ENCODE peak calls at places on chromosome 11, in four cellular contexts. One of them, this sample, is unnamed.

GRCh38 chr11:112174789-112175595 is at the start of gene BCO2:
- DNase-seq in stimulated activated CD4-positive, alpha-beta T cell treated with anti-CD3 and anti-CD28 coated beads, TNF-alpha, amount 100 ng/mL, for 48 hours: peak
- DNase-seq in AG08396: peak
- DNase-seq in EL: peak
- DNase-seq in this sample: peak

GRCh38 chr11:3123761-3124733 is 41.1 kb downstream of the OSBPL5 start:
- DNase-seq in stimulated activated CD4-positive, alpha-beta T cell treated with anti-CD3 and anti-CD28 coated beads, TNF-alpha, amount 100 ng/mL, for 48 hours: no peak
- DNase-seq in AG08396: peak
- DNase-seq in EL: peak
- DNase-seq in this sample: peak

GRCh38 chr11:57978686-57979531 is 44.8 kb upstream of the OR9Q1 start:
- DNase-seq in stimulated activated CD4-positive, alpha-beta T cell treated with anti-CD3 and anti-CD28 coated beads, TNF-alpha, amount 100 ng/mL, for 48 hours: no peak
- DNase-seq in AG08396: peak
- DNase-seq in EL: no peak
- DNase-seq in this sample: no peak

GRCh38 chr11:18491924-18492323 is 34.8 kb downstream of the TSG101 start:
- DNase-seq in stimulated activated CD4-positive, alpha-beta T cell treated with anti-CD3 and anti-CD28 coated beads, TNF-alpha, amount 100 ng/mL, for 48 hours: no peak
- DNase-seq in AG08396: no peak
- DNase-seq in EL: no peak
- DNase-seq in this sample: no peak

GRCh38 chr11:73239111-73239521 is 21.0 kb downstream of the P2RY2 start:
- DNase-seq in stimulated activated CD4-positive, alpha-beta T cell treated with anti-CD3 and anti-CD28 coated beads, TNF-alpha, amount 100 ng/mL, for 48 hours: no peak
- DNase-seq in AG08396: no peak
- DNase-seq in EL: no peak
- DNase-seq in this sample: no peak

GRCh38 chr11:36356201-36356600 is 60.1 kb downstream of the PRR5L start:
- DNase-seq in stimulated activated CD4-positive, alpha-beta T cell treated with anti-CD3 and anti-CD28 coated beads, TNF-alpha, amount 100 ng/mL, for 48 hours: no peak
- DNase-seq in AG08396: no peak
- DNase-seq in EL: peak
- DNase-seq in this sample: no peak

GRCh38 chr11:131841028-131841427 is 470.6 kb downstream of the NTM start:
- DNase-seq in stimulated activated CD4-positive, alpha-beta T cell treated with anti-CD3 and anti-CD28 coated beads, TNF-alpha, amount 100 ng/mL, for 48 hours: no peak
- DNase-seq in AG08396: no peak
- DNase-seq in EL: no peak
- DNase-seq in this sample: no peak

GRCh38 chr11:64868904-64869570 is 9.4 kb downstream of the EHD1 start:
- DNase-seq in stimulated activated CD4-positive, alpha-beta T cell treated with anti-CD3 and anti-CD28 coated beads, TNF-alpha, amount 100 ng/mL, for 48 hours: no peak
- DNase-seq in AG08396: peak
- DNase-seq in EL: peak
- DNase-seq in this sample: peak

GRCh38 chr11:8719260-8720190 is 36.9 kb downstream of the RPL27A start:
- DNase-seq in stimulated activated CD4-positive, alpha-beta T cell treated with anti-CD3 and anti-CD28 coated beads, TNF-alpha, amount 100 ng/mL, for 48 hours: no peak
- DNase-seq in AG08396: peak
- DNase-seq in EL: peak
- DNase-seq in this sample: no peak

GRCh38 chr11:46038529-46038928 is 82.7 kb downstream of the PHF21A start:
- DNase-seq in stimulated activated CD4-positive, alpha-beta T cell treated with anti-CD3 and anti-CD28 coated beads, TNF-alpha, amount 100 ng/mL, for 48 hours: no peak
- DNase-seq in AG08396: no peak
- DNase-seq in EL: no peak
- DNase-seq in this sample: no peak

GRCh38 chr11:94511932-94512781 is at the start of gene C11orf97:
- DNase-seq in stimulated activated CD4-positive, alpha-beta T cell treated with anti-CD3 and anti-CD28 coated beads, TNF-alpha, amount 100 ng/mL, for 48 hours: peak
- DNase-seq in AG08396: peak
- DNase-seq in EL: peak
- DNase-seq in this sample: peak

GRCh38 chr11:76689313-76689712 is 18.8 kb upstream of the LRRC32 start:
- DNase-seq in stimulated activated CD4-positive, alpha-beta T cell treated with anti-CD3 and anti-CD28 coated beads, TNF-alpha, amount 100 ng/mL, for 48 hours: no peak
- DNase-seq in AG08396: no peak
- DNase-seq in EL: no peak
- DNase-seq in this sample: no peak

GRCh38 chr11:85196955-85197354 is 430.2 kb downstream of the DLG2 start:
- DNase-seq in stimulated activated CD4-positive, alpha-beta T cell treated with anti-CD3 and anti-CD28 coated beads, TNF-alpha, amount 100 ng/mL, for 48 hours: no peak
- DNase-seq in AG08396: no peak
- DNase-seq in EL: no peak
- DNase-seq in this sample: no peak

GRCh38 chr11:1946812-1947480 is at the start of gene MRPL23:
- DNase-seq in stimulated activated CD4-positive, alpha-beta T cell treated with anti-CD3 and anti-CD28 coated beads, TNF-alpha, amount 100 ng/mL, for 48 hours: no peak
- DNase-seq in AG08396: no peak
- DNase-seq in EL: no peak
- DNase-seq in this sample: peak

GRCh38 chr11:65246506-65246905 is 15.3 kb upstream of the POLA2 start:
- DNase-seq in stimulated activated CD4-positive, alpha-beta T cell treated with anti-CD3 and anti-CD28 coated beads, TNF-alpha, amount 100 ng/mL, for 48 hours: no peak
- DNase-seq in AG08396: no peak
- DNase-seq in EL: no peak
- DNase-seq in this sample: no peak

GRCh38 chr11:4026389-4026788 is 68.2 kb upstream of the RRM1 start:
- DNase-seq in stimulated activated CD4-positive, alpha-beta T cell treated with anti-CD3 and anti-CD28 coated beads, TNF-alpha, amount 100 ng/mL, for 48 hours: no peak
- DNase-seq in AG08396: no peak
- DNase-seq in EL: no peak
- DNase-seq in this sample: no peak

GRCh38 chr11:67648796-67649613 is 1.5 kb downstream of the ACY3 start:
- DNase-seq in stimulated activated CD4-positive, alpha-beta T cell treated with anti-CD3 and anti-CD28 coated beads, TNF-alpha, amount 100 ng/mL, for 48 hours: no peak
- DNase-seq in AG08396: no peak
- DNase-seq in EL: no peak
- DNase-seq in this sample: no peak

GRCh38 chr11:102564110-102564509 is 33.6 kb upstream of the MMP7 start:
- DNase-seq in stimulated activated CD4-positive, alpha-beta T cell treated with anti-CD3 and anti-CD28 coated beads, TNF-alpha, amount 100 ng/mL, for 48 hours: no peak
- DNase-seq in AG08396: peak
- DNase-seq in EL: peak
- DNase-seq in this sample: no peak

GRCh38 chr11:114279778-114280532 is 16.2 kb upstream of the NNMT start:
- DNase-seq in stimulated activated CD4-positive, alpha-beta T cell treated with anti-CD3 and anti-CD28 coated beads, TNF-alpha, amount 100 ng/mL, for 48 hours: no peak
- DNase-seq in AG08396: peak
- DNase-seq in EL: peak
- DNase-seq in this sample: no peak

GRCh38 chr11:34826384-34826726 is 89.8 kb downstream of the APIP start:
- DNase-seq in stimulated activated CD4-positive, alpha-beta T cell treated with anti-CD3 and anti-CD28 coated beads, TNF-alpha, amount 100 ng/mL, for 48 hours: no peak
- DNase-seq in AG08396: no peak
- DNase-seq in EL: no peak
- DNase-seq in this sample: no peak

GRCh38 chr11:63595296-63595695 is 18.9 kb downstream of the PLAAT3 start:
- DNase-seq in stimulated activated CD4-positive, alpha-beta T cell treated with anti-CD3 and anti-CD28 coated beads, TNF-alpha, amount 100 ng/mL, for 48 hours: no peak
- DNase-seq in AG08396: no peak
- DNase-seq in EL: peak
- DNase-seq in this sample: no peak

GRCh38 chr11:99803501-99803900 is 782.8 kb downstream of the CNTN5 start:
- DNase-seq in stimulated activated CD4-positive, alpha-beta T cell treated with anti-CD3 and anti-CD28 coated beads, TNF-alpha, amount 100 ng/mL, for 48 hours: no peak
- DNase-seq in AG08396: no peak
- DNase-seq in EL: no peak
- DNase-seq in this sample: no peak

GRCh38 chr11:34266090-34266912 is 91.5 kb downstream of the ABTB2 start:
- DNase-seq in stimulated activated CD4-positive, alpha-beta T cell treated with anti-CD3 and anti-CD28 coated beads, TNF-alpha, amount 100 ng/mL, for 48 hours: no peak
- DNase-seq in AG08396: peak
- DNase-seq in EL: peak
- DNase-seq in this sample: no peak

GRCh38 chr11:58039589-58039988 is 8.8 kb downstream of the OR6Q1 start:
- DNase-seq in stimulated activated CD4-positive, alpha-beta T cell treated with anti-CD3 and anti-CD28 coated beads, TNF-alpha, amount 100 ng/mL, for 48 hours: no peak
- DNase-seq in AG08396: no peak
- DNase-seq in EL: no peak
- DNase-seq in this sample: no peak

GRCh38 chr11:72040497-72041363 is 39.6 kb downstream of the NUMA1 start:
- DNase-seq in stimulated activated CD4-positive, alpha-beta T cell treated with anti-CD3 and anti-CD28 coated beads, TNF-alpha, amount 100 ng/mL, for 48 hours: peak
- DNase-seq in AG08396: peak
- DNase-seq in EL: peak
- DNase-seq in this sample: peak

GRCh38 chr11:120547871-120548681 is 36.5 kb downstream of the GRIK4 start:
- DNase-seq in stimulated activated CD4-positive, alpha-beta T cell treated with anti-CD3 and anti-CD28 coated beads, TNF-alpha, amount 100 ng/mL, for 48 hours: no peak
- DNase-seq in AG08396: peak
- DNase-seq in EL: peak
- DNase-seq in this sample: no peak

GRCh38 chr11:11975201-11976092 is 33.0 kb downstream of the DKK3 start:
- DNase-seq in stimulated activated CD4-positive, alpha-beta T cell treated with anti-CD3 and anti-CD28 coated beads, TNF-alpha, amount 100 ng/mL, for 48 hours: no peak
- DNase-seq in AG08396: no peak
- DNase-seq in EL: no peak
- DNase-seq in this sample: no peak

GRCh38 chr11:111344032-111344431 is 35.0 kb downstream of the POU2AF1 start:
- DNase-seq in stimulated activated CD4-positive, alpha-beta T cell treated with anti-CD3 and anti-CD28 coated beads, TNF-alpha, amount 100 ng/mL, for 48 hours: no peak
- DNase-seq in AG08396: peak
- DNase-seq in EL: peak
- DNase-seq in this sample: no peak

GRCh38 chr11:64056213-64056785 is 20.6 kb downstream of the FLRT1 start:
- DNase-seq in stimulated activated CD4-positive, alpha-beta T cell treated with anti-CD3 and anti-CD28 coated beads, TNF-alpha, amount 100 ng/mL, for 48 hours: no peak
- DNase-seq in AG08396: no peak
- DNase-seq in EL: no peak
- DNase-seq in this sample: no peak

GRCh38 chr11:27253200-27253599 is 109.8 kb downstream of the CCDC34 start:
- DNase-seq in stimulated activated CD4-positive, alpha-beta T cell treated with anti-CD3 and anti-CD28 coated beads, TNF-alpha, amount 100 ng/mL, for 48 hours: no peak
- DNase-seq in AG08396: no peak
- DNase-seq in EL: no peak
- DNase-seq in this sample: no peak

GRCh38 chr11:34886609-34887008 is 29.6 kb downstream of the APIP start:
- DNase-seq in stimulated activated CD4-positive, alpha-beta T cell treated with anti-CD3 and anti-CD28 coated beads, TNF-alpha, amount 100 ng/mL, for 48 hours: no peak
- DNase-seq in AG08396: no peak
- DNase-seq in EL: no peak
- DNase-seq in this sample: no peak

GRCh38 chr11:6629892-6630631 is 10.8 kb upstream of the TPP1 start:
- DNase-seq in stimulated activated CD4-positive, alpha-beta T cell treated with anti-CD3 and anti-CD28 coated beads, TNF-alpha, amount 100 ng/mL, for 48 hours: no peak
- DNase-seq in AG08396: no peak
- DNase-seq in EL: no peak
- DNase-seq in this sample: no peak

GRCh38 chr11:14544611-14545010 is 24.4 kb upstream of the PSMA1 start:
- DNase-seq in stimulated activated CD4-positive, alpha-beta T cell treated with anti-CD3 and anti-CD28 coated beads, TNF-alpha, amount 100 ng/mL, for 48 hours: no peak
- DNase-seq in AG08396: no peak
- DNase-seq in EL: no peak
- DNase-seq in this sample: no peak

GRCh38 chr11:57301711-57302423 is 22.9 kb downstream of the TNKS1BP1 start:
- DNase-seq in stimulated activated CD4-positive, alpha-beta T cell treated with anti-CD3 and anti-CD28 coated beads, TNF-alpha, amount 100 ng/mL, for 48 hours: no peak
- DNase-seq in AG08396: no peak
- DNase-seq in EL: no peak
- DNase-seq in this sample: no peak

GRCh38 chr11:19723572-19724342 is 11.1 kb downstream of the NAV2 start:
- DNase-seq in stimulated activated CD4-positive, alpha-beta T cell treated with anti-CD3 and anti-CD28 coated beads, TNF-alpha, amount 100 ng/mL, for 48 hours: no peak
- DNase-seq in AG08396: peak
- DNase-seq in EL: peak
- DNase-seq in this sample: no peak

GRCh38 chr11:62981743-62982142 is 3.0 kb downstream of the SLC22A6 start:
- DNase-seq in stimulated activated CD4-positive, alpha-beta T cell treated with anti-CD3 and anti-CD28 coated beads, TNF-alpha, amount 100 ng/mL, for 48 hours: no peak
- DNase-seq in AG08396: no peak
- DNase-seq in EL: no peak
- DNase-seq in this sample: no peak

GRCh38 chr11:134272381-134273316 is 3.5 kb upstream of the GLB1L3 start:
- DNase-seq in stimulated activated CD4-positive, alpha-beta T cell treated with anti-CD3 and anti-CD28 coated beads, TNF-alpha, amount 100 ng/mL, for 48 hours: no peak
- DNase-seq in AG08396: peak
- DNase-seq in EL: no peak
- DNase-seq in this sample: no peak

GRCh38 chr11:134033696-134034491 is 35.0 kb upstream of the JAM3 start:
- DNase-seq in stimulated activated CD4-positive, alpha-beta T cell treated with anti-CD3 and anti-CD28 coated beads, TNF-alpha, amount 100 ng/mL, for 48 hours: no peak
- DNase-seq in AG08396: peak
- DNase-seq in EL: peak
- DNase-seq in this sample: peak

GRCh38 chr11:77411238-77411637 is 62.7 kb downstream of the PAK1 start:
- DNase-seq in stimulated activated CD4-positive, alpha-beta T cell treated with anti-CD3 and anti-CD28 coated beads, TNF-alpha, amount 100 ng/mL, for 48 hours: peak
- DNase-seq in AG08396: peak
- DNase-seq in EL: peak
- DNase-seq in this sample: no peak